ENCODE peak calls at places on chromosomes 16 and 17, in seven cellular contexts. S is K562, R is HCT116, V is H1, K is SK-N-SH, H is HepG2, U is GM12878. Q is an unnamed sample.
A peak's percentile ranks its signal among the peaks of the same experiment; 100 is the strongest.

GRCh38 chr17:13749566-13750235 is 148.0 kb upstream of the HS3ST3A1 start:
- DNase-seq in S (peak; percentile 3), R (no peak), V (no peak), K (no peak), H (no peak), U (no peak), Q (no peak)

GRCh38 chr17:65855245-65855644 is 293.8 kb upstream of the AXIN2 start:
- DNase-seq in S (no peak), R (peak; percentile 66), V (peak; percentile 21), K (no peak), H (no peak), U (no peak), Q (no peak)

GRCh38 chr16:31148896-31149295 is 970 bp downstream of the PRSS36 start:
- DNase-seq in S (no peak), R (no peak), V (no peak), K (peak; percentile 19), H (no peak), U (no peak), Q (no peak)

GRCh38 chr17:5219536-5219935 is 15.1 kb downstream of the SCIMP start:
- DNase-seq in S (no peak), R (no peak), V (no peak), K (no peak), H (no peak), U (no peak), Q (no peak)

GRCh38 chr17:71902931-71903506 is 217.8 kb upstream of the SOX9 start:
- DNase-seq in S (no peak), R (no peak), V (no peak), K (no peak), H (no peak), U (no peak), Q (no peak)

GRCh38 chr17:36182176-36183000 is 6.0 kb upstream of the TBC1D3B start:
- DNase-seq in S (no peak), R (no peak), V (no peak), K (no peak), H (no peak), U (no peak), Q (no peak)

GRCh38 chr17:38891441-38891840 is 21.6 kb downstream of the LASP1 start:
- DNase-seq in S (no peak), R (no peak), V (no peak), K (no peak), H (no peak), U (no peak), Q (no peak)

GRCh38 chr17:45432405-45433113 is at the start of gene ARHGAP27:
- DNase-seq in S (no peak), R (no peak), V (no peak), K (peak; percentile 72), H (no peak), U (no peak), Q (no peak)

GRCh38 chr17:62704381-62704971 is 77.0 kb downstream of the MRC2 start:
- DNase-seq in S (peak; percentile 39), R (no peak), V (no peak), K (no peak), H (no peak), U (no peak), Q (no peak)

GRCh38 chr16:66824006-66824405 is 6.8 kb downstream of the NAE1 start:
- DNase-seq in S (no peak), R (no peak), V (no peak), K (no peak), H (no peak), U (no peak), Q (no peak)

GRCh38 chr16:15785386-15786059 is 71.3 kb downstream of the MYH11 start:
- DNase-seq in S (no peak), R (no peak), V (no peak), K (no peak), H (no peak), U (no peak), Q (no peak)

GRCh38 chr16:84020353-84020752 is 22.2 kb downstream of the SLC38A8 start:
- DNase-seq in S (no peak), R (no peak), V (no peak), K (no peak), H (no peak), U (no peak), Q (no peak)

GRCh38 chr17:57276621-57277020 is 20.3 kb downstream of the MSI2 start:
- DNase-seq in S (no peak), R (no peak), V (no peak), K (no peak), H (no peak), U (no peak), Q (no peak)

GRCh38 chr17:40980594-40980993 is 3.5 kb downstream of the KRT40 start:
- DNase-seq in S (no peak), R (no peak), V (no peak), K (no peak), H (no peak), U (no peak), Q (no peak)

GRCh38 chr17:74748529-74749261 is at the start of gene NHERF1:
- DNase-seq in S (peak; percentile 95), R (peak; percentile 77), V (no peak), K (peak; percentile 100), H (peak; percentile 88), U (peak; percentile 60), Q (peak; percentile 74)

GRCh38 chr17:2853111-2853721 is 57.0 kb downstream of the RAP1GAP2 start:
- DNase-seq in S (no peak), R (no peak), V (no peak), K (peak; percentile 79), H (no peak), U (no peak), Q (no peak)

GRCh38 chr17:57707892-57708291 is 37.2 kb downstream of the CCDC182 start:
- DNase-seq in S (no peak), R (no peak), V (no peak), K (peak; percentile 70), H (no peak), U (no peak), Q (peak; percentile 15)

GRCh38 chr17:10683853-10684252 is 13.5 kb downstream of the SCO1 start:
- DNase-seq in S (peak; percentile 14), R (peak; percentile 28), V (no peak), K (peak; percentile 46), H (peak; percentile 16), U (no peak), Q (no peak)

GRCh38 chr17:19645608-19646250 is 2.8 kb upstream of the ALDH3A2 start:
- DNase-seq in S (peak; percentile 35), R (no peak), V (no peak), K (peak; percentile 47), H (peak; percentile 29), U (no peak), Q (no peak)

GRCh38 chr16:10940501-10941079 is 1.7 kb downstream of the DEXI start:
- DNase-seq in S (no peak), R (no peak), V (no peak), K (no peak), H (no peak), U (no peak), Q (no peak)

GRCh38 chr16:85778873-85779272 is 20.5 kb downstream of the EMC8 start:
- DNase-seq in S (no peak), R (no peak), V (no peak), K (no peak), H (no peak), U (no peak), Q (no peak)

DNA sequence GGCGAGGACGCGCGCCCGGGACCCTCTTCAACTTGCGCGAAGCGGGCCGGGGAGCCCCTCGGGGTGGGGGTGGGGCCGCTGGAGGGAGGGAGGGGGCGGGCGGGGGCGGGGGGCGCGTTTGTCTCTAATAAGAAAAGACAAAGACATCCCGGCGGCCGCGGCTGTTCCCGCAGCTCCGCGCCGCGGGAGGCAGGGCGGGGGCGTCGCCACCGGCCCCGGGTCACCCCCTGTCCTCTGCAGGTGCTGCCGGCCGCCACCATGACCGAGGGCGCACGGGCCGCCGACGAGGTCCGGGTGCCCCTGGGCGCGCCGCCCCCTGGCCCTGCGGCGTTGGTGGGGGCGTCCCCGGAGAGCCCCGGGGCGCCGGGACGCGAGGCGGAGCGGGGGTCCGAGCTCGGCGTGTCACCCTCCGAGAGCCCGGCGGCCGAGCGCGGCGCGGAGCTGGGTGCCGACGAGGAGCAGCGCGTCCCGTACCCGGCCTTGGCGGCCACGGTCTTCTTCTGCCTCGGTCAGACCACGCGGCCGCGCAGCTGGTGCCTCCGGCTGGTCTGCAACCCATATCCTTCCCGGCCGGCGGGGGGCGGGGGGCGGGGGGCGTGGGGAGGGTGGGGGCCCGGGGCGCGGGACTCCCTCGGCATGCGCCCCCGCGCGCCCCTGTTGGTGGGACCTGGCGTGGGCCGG is 714 bp downstream of the CACNA1H start:
- DNase-seq in S (no peak), R (no peak), V (no peak), K (no peak), H (no peak), U (no peak), Q (no peak)
- H3K4me3 ChIP-seq in S (no peak overlapping the region), R (peak overlapping the region; percentile 17), V (peak overlapping the region; percentile 49), K (no peak overlapping the region), H (peak overlapping the region; percentile 38), U (no peak overlapping the region), Q (peak overlapping the region; percentile 69)

DNA sequence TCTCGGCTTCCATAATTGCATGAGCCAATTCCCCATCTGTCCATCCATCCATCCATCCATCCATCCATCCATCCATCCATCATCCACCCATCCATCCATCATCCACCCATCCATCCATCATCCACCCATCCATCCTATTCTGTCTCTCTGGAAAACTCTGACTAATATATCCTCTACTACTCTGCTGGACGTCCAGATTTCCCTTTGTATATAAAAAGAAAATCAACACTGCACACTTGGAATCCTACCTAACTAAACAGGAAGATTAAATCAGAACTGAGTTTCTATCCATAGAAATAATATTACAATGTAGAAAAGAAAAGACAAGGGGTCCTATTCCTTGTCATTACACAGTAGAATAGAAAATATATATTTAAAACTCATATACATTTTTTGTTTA is 150.3 kb upstream of the CORO6 start:
- DNase-seq in S (no peak), R (no peak), V (no peak), K (no peak), H (no peak), U (no peak), Q (no peak)
- H3K9ac ChIP-seq in S (no peak overlapping the region), R (no peak overlapping the region), V (no peak overlapping the region), K (no peak overlapping the region), H (no peak overlapping the region), U (no peak overlapping the region), Q (no peak overlapping the region)

GRCh38 chr17:81513669-81514484 is 1.3 kb upstream of the ACTG1 start:
- DNase-seq in S (peak; percentile 47), R (no peak), V (no peak), K (no peak), H (peak; percentile 72), U (no peak), Q (no peak)
- TF ChIP-seq YY1 in S (no peak), R (no peak), V (no peak), K (no peak), H (peak; percentile 26), U (no peak), Q (no peak)

DNA sequence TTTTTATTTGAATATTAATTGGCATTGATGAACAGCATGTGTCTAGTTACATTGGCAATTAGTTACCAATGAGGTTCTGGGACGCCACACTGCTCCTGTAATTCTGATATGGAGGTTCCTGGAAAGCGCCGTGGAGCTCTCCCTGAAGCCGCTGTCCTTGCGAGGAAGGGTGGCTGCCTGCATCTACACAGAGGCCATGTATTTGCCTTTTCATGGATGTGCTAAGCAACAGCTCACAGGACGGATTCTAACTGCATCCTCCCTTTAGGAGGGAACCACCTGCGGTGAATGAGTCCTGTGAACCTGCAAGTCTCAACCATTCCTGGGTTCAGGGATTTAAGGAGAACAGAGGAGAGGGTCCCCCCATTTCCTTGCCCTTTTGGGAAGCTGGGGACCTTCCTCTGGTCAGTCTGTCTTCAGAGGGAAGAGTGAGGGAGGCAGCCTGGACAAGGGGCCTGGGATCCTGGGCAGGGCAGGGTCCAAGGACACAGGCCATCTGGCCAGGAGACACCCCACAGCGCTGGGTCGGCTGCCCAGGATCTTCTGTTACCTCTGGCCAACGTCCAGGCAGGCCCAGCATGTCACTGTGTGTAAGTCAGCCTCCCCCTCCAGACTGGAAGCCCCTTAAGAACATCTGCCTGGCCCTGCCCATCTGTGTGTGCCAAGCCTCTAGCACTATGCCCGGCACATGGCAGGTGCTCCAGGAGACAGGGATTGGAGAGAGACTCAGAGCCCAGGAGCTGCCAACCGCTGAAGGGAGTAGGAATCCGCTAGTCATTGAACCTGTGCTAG is 314.1 kb upstream of the TNRC6C start:
- DNase-seq in S (no peak), R (no peak), V (no peak), K (no peak), H (no peak), U (no peak), Q (no peak)
- H3K4me3 ChIP-seq in S (no peak overlapping the region), R (no peak overlapping the region), V (no peak overlapping the region), K (no peak overlapping the region), H (no peak overlapping the region), U (no peak overlapping the region), Q (no peak overlapping the region)